ENCODE peak calls at places on chromosomes 7 and 10, in six cellular contexts. One of them, this sample, is unnamed.

GRCh38 chr10:60171436-60172013 is 218.2 kb downstream of the ANK3 start:
- DNase-seq in WTC11: no peak
- DNase-seq in GM23338: no peak
- DNase-seq in GM12878: no peak
- DNase-seq in K562: no peak
- DNase-seq in HepG2: no peak
- DNase-seq in this sample: no peak

GRCh38 chr7:131483586-131483985 is 72.8 kb downstream of the PODXL start:
- DNase-seq in WTC11: no peak
- DNase-seq in GM23338: no peak
- DNase-seq in GM12878: no peak
- DNase-seq in K562: no peak
- DNase-seq in HepG2: no peak
- DNase-seq in this sample: no peak

GRCh38 chr10:49758249-49758930 is 3.7 kb downstream of the OGDHL start:
- DNase-seq in WTC11: no peak
- DNase-seq in GM23338: no peak
- DNase-seq in GM12878: no peak
- DNase-seq in K562: no peak
- DNase-seq in HepG2: no peak
- DNase-seq in this sample: no peak

GRCh38 chr10:103473261-103473671 is 5.8 kb downstream of the CALHM3 start:
- DNase-seq in WTC11: no peak
- DNase-seq in GM23338: no peak
- DNase-seq in GM12878: no peak
- DNase-seq in K562: no peak
- DNase-seq in HepG2: no peak
- DNase-seq in this sample: no peak

GRCh38 chr7:45123913-45124312 is 12.4 kb upstream of the TBRG4 start:
- DNase-seq in WTC11: peak; percentile 57
- DNase-seq in GM23338: peak; percentile 72
- DNase-seq in GM12878: no peak
- DNase-seq in K562: no peak
- DNase-seq in HepG2: no peak
- DNase-seq in this sample: no peak

GRCh38 chr7:44212581-44213184 is 11.9 kb downstream of the YKT6 start:
- DNase-seq in WTC11: peak; percentile 3
- DNase-seq in GM23338: no peak
- DNase-seq in GM12878: no peak
- DNase-seq in K562: no peak
- DNase-seq in HepG2: no peak
- DNase-seq in this sample: no peak

GRCh38 chr7:31172071-31172470 is 120.0 kb downstream of the ADCYAP1R1 start:
- DNase-seq in WTC11: no peak
- DNase-seq in GM23338: no peak
- DNase-seq in GM12878: no peak
- DNase-seq in K562: no peak
- DNase-seq in HepG2: no peak
- DNase-seq in this sample: no peak

GRCh38 chr7:74017122-74017521 is 10.9 kb upstream of the ELN start:
- DNase-seq in WTC11: no peak
- DNase-seq in GM23338: no peak
- DNase-seq in GM12878: no peak
- DNase-seq in K562: no peak
- DNase-seq in HepG2: no peak
- DNase-seq in this sample: no peak

GRCh38 chr7:7157177-7157886 is 25.0 kb upstream of the C1GALT1 start:
- DNase-seq in WTC11: no peak
- DNase-seq in GM23338: no peak
- DNase-seq in GM12878: peak; percentile 45
- DNase-seq in K562: no peak
- DNase-seq in HepG2: no peak
- DNase-seq in this sample: no peak

GRCh38 chr7:80521809-80522208 is 9.9 kb upstream of the GNAT3 start:
- DNase-seq in WTC11: no peak
- DNase-seq in GM23338: no peak
- DNase-seq in GM12878: no peak
- DNase-seq in K562: no peak
- DNase-seq in HepG2: no peak
- DNase-seq in this sample: no peak

GRCh38 chr10:117241541-117242462 is 888 bp downstream of the SLC18A2 start:
- DNase-seq in WTC11: peak; percentile 47
- DNase-seq in GM23338: peak; percentile 67
- DNase-seq in GM12878: no peak
- DNase-seq in K562: peak; percentile 47
- DNase-seq in HepG2: no peak
- DNase-seq in this sample: peak; percentile 72

GRCh38 chr10:97759157-97759980 is 12.4 kb downstream of the SFRP5 start:
- DNase-seq in WTC11: peak; percentile 90
- DNase-seq in GM23338: peak; percentile 92
- DNase-seq in GM12878: no peak
- DNase-seq in K562: peak; percentile 69
- DNase-seq in HepG2: peak; percentile 79
- DNase-seq in this sample: peak; percentile 76

GRCh38 chr10:22633106-22633505 is 81.3 kb downstream of the PIP4K2A start:
- DNase-seq in WTC11: no peak
- DNase-seq in GM23338: no peak
- DNase-seq in GM12878: no peak
- DNase-seq in K562: no peak
- DNase-seq in HepG2: no peak
- DNase-seq in this sample: no peak

GRCh38 chr7:90629306-90629918 is 33.3 kb downstream of the CDK14 start:
- DNase-seq in WTC11: no peak
- DNase-seq in GM23338: peak; percentile 84
- DNase-seq in GM12878: peak; percentile 45
- DNase-seq in K562: peak; percentile 43
- DNase-seq in HepG2: peak; percentile 46
- DNase-seq in this sample: no peak

GRCh38 chr10:33120700-33121099 is 162.7 kb upstream of the ITGB1 start:
- DNase-seq in WTC11: no peak
- DNase-seq in GM23338: no peak
- DNase-seq in GM12878: no peak
- DNase-seq in K562: no peak
- DNase-seq in HepG2: no peak
- DNase-seq in this sample: no peak

GRCh38 chr7:70313251-70313650 is 715.0 kb downstream of the AUTS2 start:
- DNase-seq in WTC11: no peak
- DNase-seq in GM23338: peak; percentile 24
- DNase-seq in GM12878: no peak
- DNase-seq in K562: no peak
- DNase-seq in HepG2: no peak
- DNase-seq in this sample: no peak

GRCh38 chr10:112362833-112363232 is 11.1 kb upstream of the ACSL5 start:
- DNase-seq in WTC11: no peak
- DNase-seq in GM23338: no peak
- DNase-seq in GM12878: no peak
- DNase-seq in K562: no peak
- DNase-seq in HepG2: no peak
- DNase-seq in this sample: no peak

GRCh38 chr7:84529480-84530205 is 335.1 kb upstream of the SEMA3A start:
- DNase-seq in WTC11: no peak
- DNase-seq in GM23338: no peak
- DNase-seq in GM12878: no peak
- DNase-seq in K562: no peak
- DNase-seq in HepG2: no peak
- DNase-seq in this sample: no peak
- TF ChIP-seq CREB1 in WTC11: no peak
- TF ChIP-seq CREB1 in GM23338: no peak
- TF ChIP-seq CREB1 in GM12878: no peak
- TF ChIP-seq CREB1 in K562: no peak
- TF ChIP-seq CREB1 in HepG2: no peak
- TF ChIP-seq CREB1 in this sample: no peak

DNA sequence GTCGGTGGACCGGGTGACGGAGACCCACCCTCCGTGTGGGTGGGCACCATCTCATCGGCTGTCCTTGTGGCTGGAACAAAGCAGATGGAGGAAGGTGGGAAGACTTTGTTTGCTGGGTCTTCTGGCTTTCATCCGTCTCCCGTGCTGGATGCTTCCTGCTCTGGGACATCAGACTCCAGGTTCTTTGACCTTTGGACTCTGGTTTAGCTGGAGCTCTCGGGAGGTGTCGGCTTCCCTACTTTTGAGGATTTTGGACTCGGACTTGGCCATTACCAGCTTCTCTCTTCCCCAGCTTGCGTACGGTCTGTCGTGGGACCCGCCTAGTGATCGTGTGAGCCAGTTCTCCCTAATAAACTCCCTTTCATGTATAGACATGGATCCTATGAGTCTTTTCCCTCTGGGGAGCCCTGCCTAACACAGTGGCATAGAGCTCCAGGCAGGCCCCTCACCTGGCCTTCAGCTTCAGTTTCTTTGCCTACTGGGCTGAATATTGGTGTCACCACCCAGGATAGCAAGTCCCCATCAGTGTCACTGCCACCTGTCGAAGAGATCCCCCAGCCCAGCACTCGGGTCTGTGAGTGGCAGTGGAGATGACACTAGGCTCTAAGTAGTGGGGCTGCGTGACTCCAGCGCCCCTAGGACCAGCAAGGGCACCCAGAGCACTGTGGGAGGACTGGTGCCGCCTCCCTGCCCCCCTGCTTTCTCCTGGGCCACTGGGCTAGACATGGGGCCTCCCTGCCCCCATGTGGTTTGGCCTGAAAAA is 135.5 kb downstream of the LHPP start:
- DNase-seq in WTC11: no peak
- DNase-seq in GM23338: no peak
- DNase-seq in GM12878: no peak
- DNase-seq in K562: no peak
- DNase-seq in HepG2: peak; percentile 66
- DNase-seq in this sample: no peak
- TF ChIP-seq CREB1 in WTC11: no peak
- TF ChIP-seq CREB1 in GM23338: no peak
- TF ChIP-seq CREB1 in GM12878: no peak
- TF ChIP-seq CREB1 in K562: no peak
- TF ChIP-seq CREB1 in HepG2: no peak
- TF ChIP-seq CREB1 in this sample: no peak

GRCh38 chr10:18238875-18239485 is 98.8 kb downstream of the CACNB2 start:
- DNase-seq in WTC11: no peak
- DNase-seq in GM23338: peak; percentile 68
- DNase-seq in GM12878: no peak
- DNase-seq in K562: peak; percentile 43
- DNase-seq in HepG2: peak; percentile 10
- DNase-seq in this sample: no peak
- TF ChIP-seq CREB1 in WTC11: no peak
- TF ChIP-seq CREB1 in GM23338: no peak
- TF ChIP-seq CREB1 in GM12878: no peak
- TF ChIP-seq CREB1 in K562: no peak
- TF ChIP-seq CREB1 in HepG2: no peak
- TF ChIP-seq CREB1 in this sample: no peak

GRCh38 chr10:30160431-30160982 is 101.1 kb upstream of the JCAD start:
- DNase-seq in WTC11: no peak
- DNase-seq in GM23338: no peak
- DNase-seq in GM12878: no peak
- DNase-seq in K562: peak; percentile 71
- DNase-seq in HepG2: no peak
- DNase-seq in this sample: no peak
- TF ChIP-seq CREB1 in WTC11: no peak
- TF ChIP-seq CREB1 in GM23338: no peak
- TF ChIP-seq CREB1 in GM12878: no peak
- TF ChIP-seq CREB1 in K562: no peak
- TF ChIP-seq CREB1 in HepG2: no peak
- TF ChIP-seq CREB1 in this sample: no peak

GRCh38 chr7:142785841-142786250 is 15.1 kb downstream of the PRSS2 start:
- DNase-seq in WTC11: no peak
- DNase-seq in GM23338: no peak
- DNase-seq in GM12878: no peak
- DNase-seq in K562: peak; percentile 30
- DNase-seq in HepG2: no peak
- DNase-seq in this sample: no peak
- TF ChIP-seq CREB1 in WTC11: no peak
- TF ChIP-seq CREB1 in GM23338: no peak
- TF ChIP-seq CREB1 in GM12878: no peak
- TF ChIP-seq CREB1 in K562: no peak
- TF ChIP-seq CREB1 in HepG2: no peak
- TF ChIP-seq CREB1 in this sample: no peak